ENCODE peak calls at places on chromosomes 11 and 22, in four cellular contexts. K, Y, I and Z are unnamed samples.

GRCh38 chr11:1714908-1715885 is 18.2 kb downstream of the KRTAP5-6 start:
- DNase-seq in I (no peak), Y (no peak), K (no peak), Z (no peak)

GRCh38 chr11:73931039-73931645 is 19.7 kb upstream of the DNAJB13 start:
- DNase-seq in Y (no peak), K (no peak), I (peak), Z (no peak)

GRCh38 chr22:42688241-42688913 is 32.3 kb downstream of the A4GALT start:
- DNase-seq in Y (no peak), I (peak), K (no peak), Z (peak)

GRCh38 chr22:18091478-18091877 is 13.7 kb downstream of the PEX26 start:
- DNase-seq in I (no peak), K (no peak), Y (peak), Z (no peak)

GRCh38 chr11:117073539-117073938 is 24.7 kb downstream of the SIK3 start:
- DNase-seq in K (no peak), I (no peak), Y (no peak), Z (no peak)

GRCh38 chr11:9803685-9804413 is 140.0 kb downstream of the SWAP70 start:
- DNase-seq in K (no peak), Y (no peak), I (no peak), Z (no peak)

GRCh38 chr11:132054822-132055221 is 684.4 kb downstream of the NTM start:
- DNase-seq in Y (no peak), K (no peak), I (no peak), Z (no peak)

GRCh38 chr11:67351275-67352005 is 1.9 kb downstream of the POLD4 start:
- DNase-seq in Y (peak), K (peak), I (peak), Z (no peak)

GRCh38 chr22:17774206-17774927 is at the start of gene BID:
- DNase-seq in K (peak), I (peak), Y (peak), Z (no peak)

GRCh38 chr11:86499723-86500129 is 125.0 kb downstream of the CCDC81 start:
- DNase-seq in Y (no peak), K (no peak), I (no peak), Z (no peak)

GRCh38 chr22:38572065-38572464 is 2.1 kb upstream of the DMC1 start:
- DNase-seq in Y (no peak), I (peak), K (no peak), Z (no peak)

GRCh38 chr22:24304067-24304675 is 33.5 kb downstream of the SPECC1L start:
- DNase-seq in Y (no peak), K (no peak), I (peak), Z (no peak)

GRCh38 chr11:44427432-44427831 is 117.5 kb upstream of the ALX4 start:
- DNase-seq in K (no peak), Y (no peak), I (peak), Z (no peak)

GRCh38 chr22:39490135-39490798 is 11.8 kb upstream of the MIEF1 start:
- DNase-seq in Y (peak), I (peak), K (peak), Z (no peak)

GRCh38 chr22:36399473-36399780 is 11.7 kb upstream of the MYH9 start:
- DNase-seq in Y (no peak), K (no peak), I (no peak), Z (no peak)

GRCh38 chr22:47213571-47214230 is 451.3 kb downstream of the TBC1D22A start:
- DNase-seq in K (no peak), Y (no peak), I (peak), Z (no peak)

GRCh38 chr22:42562282-42562681 is 8.5 kb downstream of the SERHL2 start:
- DNase-seq in K (no peak), Y (no peak), I (no peak), Z (no peak)

GRCh38 chr22:40397436-40397835 is 27.0 kb downstream of the SGSM3 start:
- DNase-seq in Y (no peak), I (no peak), K (no peak), Z (no peak)

GRCh38 chr22:38879102-38879729 is 7.2 kb upstream of the CBX6 start:
- DNase-seq in I (no peak), K (no peak), Y (no peak), Z (no peak)

GRCh38 chr22:41935015-41935908 is 8.7 kb upstream of the TNFRSF13C start:
- DNase-seq in I (no peak), K (no peak), Y (no peak), Z (no peak)

GRCh38 chr22:19143967-19144400 is 467 bp downstream of the ESS2 start:
- DNase-seq in K (no peak), Y (peak), I (peak), Z (no peak)

GRCh38 chr11:119378851-119379465 is 2.5 kb downstream of the USP2 start:
- DNase-seq in I (no peak), K (no peak), Y (no peak), Z (no peak)

GRCh38 chr22:33867118-33867863 is 53.0 kb downstream of the LARGE1 start:
- DNase-seq in I (no peak), Y (no peak), K (no peak), Z (no peak)

GRCh38 chr11:68841718-68842426 is at the start of gene CPT1A:
- DNase-seq in K (peak), Y (peak), I (peak), Z (no peak)

GRCh38 chr11:135006800-135007199 is 594.8 kb upstream of the B3GAT1 start:
- DNase-seq in I (no peak), K (no peak), Y (no peak), Z (no peak)

GRCh38 chr11:86069408-86070086 is 663 bp upstream of the PICALM start:
- DNase-seq in K (no peak), I (peak), Y (no peak), Z (no peak)

GRCh38 chr22:22185217-22185616 is 59.4 kb upstream of the VPREB1 start:
- DNase-seq in Y (no peak), I (no peak), K (no peak), Z (no peak)

GRCh38 chr22:42700901-42701300 is 19.8 kb downstream of the A4GALT start:
- DNase-seq in I (no peak), Y (no peak), K (no peak), Z (no peak)

GRCh38 chr22:46490538-46490937 is 46.9 kb downstream of the CELSR1 start:
- DNase-seq in K (no peak), I (no peak), Y (no peak), Z (no peak)

GRCh38 chr22:28817919-28818859 is 17.8 kb upstream of the XBP1 start:
- DNase-seq in Y (no peak), I (peak), K (no peak), Z (no peak)

GRCh38 chr22:46646531-46647211 is 26.5 kb downstream of the GRAMD4 start:
- DNase-seq in Y (no peak), K (no peak), I (no peak), Z (no peak)

GRCh38 chr11:85809881-85810280 is 1.1 kb downstream of the SYTL2 start:
- DNase-seq in Y (peak), K (no peak), I (peak), Z (no peak)

GRCh38 chr11:45665206-45665932 is at the start of gene CHST1:
- DNase-seq in K (no peak), Y (no peak), I (peak), Z (peak)